ENCODE peak calls at places on chromosomes 16 and 17, in eight cellular contexts. One of them, this sample, is unnamed. For H3K4me1 and H3K9me3, the result is how much of the 10 kb centered on the place peaks cover.

GRCh38 chr17:13888043-13888442 is 181.3 kb upstream of the COX10 start:
- DNase-seq in IMR-90: peak
- DNase-seq in vagina: no peak
- DNase-seq in heart left ventricle: peak
- DNase-seq in fibroblast of lung: peak
- DNase-seq in upper lobe of left lung: no peak
- DNase-seq in Caco-2: no peak
- DNase-seq in HCT116: no peak
- DNase-seq in this sample: peak

GRCh38 chr16:47034455-47034854 is 61.0 kb upstream of the DNAJA2 start:
- DNase-seq in IMR-90: no peak
- DNase-seq in vagina: no peak
- DNase-seq in heart left ventricle: no peak
- DNase-seq in fibroblast of lung: no peak
- DNase-seq in upper lobe of left lung: no peak
- DNase-seq in Caco-2: no peak
- DNase-seq in HCT116: no peak
- DNase-seq in this sample: no peak

GRCh38 chr17:38402897-38403296 is 25.4 kb upstream of the ARHGAP23 start:
- DNase-seq in IMR-90: no peak
- DNase-seq in vagina: no peak
- DNase-seq in heart left ventricle: no peak
- DNase-seq in fibroblast of lung: no peak
- DNase-seq in upper lobe of left lung: no peak
- DNase-seq in Caco-2: no peak
- DNase-seq in HCT116: no peak
- DNase-seq in this sample: no peak

GRCh38 chr17:45298546-45299285 is 18.1 kb downstream of the MAP3K14 start:
- DNase-seq in IMR-90: no peak
- DNase-seq in vagina: no peak
- DNase-seq in heart left ventricle: no peak
- DNase-seq in fibroblast of lung: no peak
- DNase-seq in upper lobe of left lung: no peak
- DNase-seq in Caco-2: no peak
- DNase-seq in HCT116: no peak
- DNase-seq in this sample: no peak

GRCh38 chr16:71817690-71818089 is 9.1 kb upstream of the AP1G1 start:
- DNase-seq in IMR-90: peak
- DNase-seq in vagina: no peak
- DNase-seq in heart left ventricle: no peak
- DNase-seq in fibroblast of lung: no peak
- DNase-seq in upper lobe of left lung: no peak
- DNase-seq in Caco-2: no peak
- DNase-seq in HCT116: no peak
- DNase-seq in this sample: no peak

GRCh38 chr16:27792486-27793275 is 242.7 kb downstream of the KATNIP start:
- DNase-seq in IMR-90: no peak
- DNase-seq in vagina: no peak
- DNase-seq in heart left ventricle: no peak
- DNase-seq in fibroblast of lung: peak
- DNase-seq in upper lobe of left lung: no peak
- DNase-seq in Caco-2: no peak
- DNase-seq in HCT116: no peak
- DNase-seq in this sample: no peak

GRCh38 chr17:77737442-77738265 is 220.8 kb upstream of the TNRC6C start:
- DNase-seq in IMR-90: no peak
- DNase-seq in vagina: peak
- DNase-seq in heart left ventricle: peak
- DNase-seq in fibroblast of lung: no peak
- DNase-seq in upper lobe of left lung: peak
- DNase-seq in Caco-2: no peak
- DNase-seq in HCT116: no peak
- DNase-seq in this sample: peak

GRCh38 chr17:34487616-34488015 is 91.8 kb upstream of the TMEM132E start:
- DNase-seq in IMR-90: no peak
- DNase-seq in vagina: no peak
- DNase-seq in heart left ventricle: no peak
- DNase-seq in fibroblast of lung: no peak
- DNase-seq in upper lobe of left lung: no peak
- DNase-seq in Caco-2: no peak
- DNase-seq in HCT116: no peak
- DNase-seq in this sample: no peak

GRCh38 chr17:68297168-68297567 is 5.9 kb downstream of the ARSG start:
- DNase-seq in IMR-90: no peak
- DNase-seq in vagina: no peak
- DNase-seq in heart left ventricle: no peak
- DNase-seq in fibroblast of lung: no peak
- DNase-seq in upper lobe of left lung: no peak
- DNase-seq in Caco-2: no peak
- DNase-seq in HCT116: no peak
- DNase-seq in this sample: no peak

GRCh38 chr16:50302472-50303005 is 36.2 kb downstream of the ADCY7 start:
- DNase-seq in IMR-90: no peak
- DNase-seq in vagina: no peak
- DNase-seq in heart left ventricle: no peak
- DNase-seq in fibroblast of lung: no peak
- DNase-seq in upper lobe of left lung: peak
- DNase-seq in Caco-2: no peak
- DNase-seq in HCT116: no peak
- DNase-seq in this sample: peak

GRCh38 chr16:84475643-84476240 is 28.7 kb downstream of the MEAK7 start:
- DNase-seq in IMR-90: peak
- DNase-seq in vagina: no peak
- DNase-seq in heart left ventricle: no peak
- DNase-seq in fibroblast of lung: no peak
- DNase-seq in upper lobe of left lung: peak
- DNase-seq in Caco-2: peak
- DNase-seq in HCT116: no peak
- DNase-seq in this sample: no peak

GRCh38 chr17:73389411-73389810 is 77.6 kb upstream of the CDC42EP4 start:
- DNase-seq in IMR-90: no peak
- DNase-seq in vagina: no peak
- DNase-seq in heart left ventricle: no peak
- DNase-seq in fibroblast of lung: no peak
- DNase-seq in upper lobe of left lung: no peak
- DNase-seq in Caco-2: no peak
- DNase-seq in HCT116: no peak
- DNase-seq in this sample: no peak

GRCh38 chr17:69651921-69652320 is 237.4 kb downstream of the MAP2K6 start:
- DNase-seq in IMR-90: no peak
- DNase-seq in vagina: no peak
- DNase-seq in heart left ventricle: no peak
- DNase-seq in fibroblast of lung: peak
- DNase-seq in upper lobe of left lung: no peak
- DNase-seq in Caco-2: no peak
- DNase-seq in HCT116: no peak
- DNase-seq in this sample: no peak

GRCh38 chr16:26700250-26700649 is 366.5 kb upstream of the C16orf82 start:
- DNase-seq in IMR-90: no peak
- DNase-seq in vagina: no peak
- DNase-seq in heart left ventricle: no peak
- DNase-seq in fibroblast of lung: no peak
- DNase-seq in upper lobe of left lung: no peak
- DNase-seq in Caco-2: no peak
- DNase-seq in HCT116: no peak
- DNase-seq in this sample: no peak
- H3K4me1 ChIP-seq in IMR-90: under half
- H3K4me1 ChIP-seq in vagina: under half
- H3K4me1 ChIP-seq in heart left ventricle: under half
- H3K4me1 ChIP-seq in fibroblast of lung: under half
- H3K4me1 ChIP-seq in upper lobe of left lung: under half
- H3K4me1 ChIP-seq in Caco-2: under half
- H3K4me1 ChIP-seq in HCT116: under half
- H3K4me1 ChIP-seq in this sample: under half

DNA sequence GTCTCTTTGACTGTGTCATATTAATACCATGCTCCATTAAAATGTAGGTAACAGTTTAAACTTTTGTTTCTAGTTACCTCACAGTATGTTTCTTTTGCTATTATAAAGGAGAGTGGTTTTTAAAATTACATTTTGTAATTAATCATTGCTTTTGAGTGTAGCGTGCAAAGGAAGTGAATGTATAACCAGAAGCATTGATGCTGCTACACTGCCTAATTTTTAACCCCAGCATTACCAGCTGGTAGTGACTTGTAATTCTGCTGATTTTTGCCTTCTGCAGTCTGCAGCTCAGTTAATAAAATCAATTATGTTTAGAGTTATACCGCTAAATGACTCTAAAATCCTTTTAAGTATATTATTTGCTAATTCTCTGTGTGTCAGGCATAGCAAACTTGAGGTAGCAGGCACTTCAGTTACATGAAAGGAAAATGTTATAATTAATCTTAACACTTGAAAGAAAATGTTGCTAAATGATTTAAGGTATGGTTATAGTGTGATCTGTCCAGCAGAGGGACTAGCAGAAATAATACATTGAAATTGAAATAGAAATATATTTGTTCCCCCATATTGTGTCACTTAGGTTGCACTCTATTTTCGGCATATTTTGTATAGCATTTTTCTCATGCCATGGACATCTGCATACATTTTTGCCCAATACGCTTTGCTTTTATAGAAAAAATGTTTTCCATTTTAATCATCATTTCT is 388.5 kb downstream of the CNTNAP4 start:
- DNase-seq in IMR-90: no peak
- DNase-seq in vagina: no peak
- DNase-seq in heart left ventricle: no peak
- DNase-seq in fibroblast of lung: no peak
- DNase-seq in upper lobe of left lung: no peak
- DNase-seq in Caco-2: no peak
- DNase-seq in HCT116: no peak
- DNase-seq in this sample: no peak
- TF ChIP-seq CTCF in IMR-90: no peak
- TF ChIP-seq CTCF in vagina: no peak
- TF ChIP-seq CTCF in heart left ventricle: no peak
- TF ChIP-seq CTCF in fibroblast of lung: peak
- TF ChIP-seq CTCF in upper lobe of left lung: no peak
- TF ChIP-seq CTCF in Caco-2: no peak
- TF ChIP-seq CTCF in HCT116: no peak
- TF ChIP-seq CTCF in this sample: no peak

DNA sequence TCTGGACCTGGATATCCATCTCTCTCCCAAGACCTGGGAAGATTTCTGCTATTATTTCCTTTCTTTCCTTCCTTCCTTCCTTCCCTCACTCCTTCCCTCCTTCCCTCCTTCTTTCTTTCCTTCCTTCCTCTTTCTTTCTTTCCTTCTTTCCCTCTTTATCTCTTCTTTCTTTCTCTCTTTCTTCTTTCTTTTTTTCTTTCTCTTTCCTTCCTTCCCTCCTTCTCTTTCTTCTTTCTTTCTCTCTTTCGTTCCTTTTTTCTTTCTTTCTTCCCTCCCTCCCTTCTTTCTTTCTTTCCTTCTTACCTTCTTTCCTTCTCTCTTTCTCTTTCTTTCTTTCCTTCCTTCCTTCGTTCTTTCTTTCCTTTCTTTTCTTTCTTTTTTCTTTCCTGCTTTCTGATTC is 37.8 kb upstream of the N4BP1 start:
- DNase-seq in IMR-90: no peak
- DNase-seq in vagina: no peak
- DNase-seq in heart left ventricle: no peak
- DNase-seq in fibroblast of lung: no peak
- DNase-seq in upper lobe of left lung: no peak
- DNase-seq in Caco-2: no peak
- DNase-seq in HCT116: no peak
- DNase-seq in this sample: no peak
- H3K9me3 ChIP-seq in IMR-90: under half
- H3K9me3 ChIP-seq in vagina: under half
- H3K9me3 ChIP-seq in heart left ventricle: half or more
- H3K9me3 ChIP-seq in fibroblast of lung: under half
- H3K9me3 ChIP-seq in upper lobe of left lung: under half
- H3K9me3 ChIP-seq in Caco-2: under half
- H3K9me3 ChIP-seq in HCT116: under half
- H3K9me3 ChIP-seq in this sample: half or more

GRCh38 chr16:85522842-85523601 is 90.1 kb upstream of the GSE1 start:
- DNase-seq in IMR-90: peak
- DNase-seq in vagina: no peak
- DNase-seq in heart left ventricle: peak
- DNase-seq in fibroblast of lung: peak
- DNase-seq in upper lobe of left lung: peak
- DNase-seq in Caco-2: no peak
- DNase-seq in HCT116: no peak
- DNase-seq in this sample: peak

GRCh38 chr16:85523602-85524364 is 89.3 kb upstream of the GSE1 start:
- DNase-seq in IMR-90: peak
- DNase-seq in vagina: no peak
- DNase-seq in heart left ventricle: peak
- DNase-seq in fibroblast of lung: peak
- DNase-seq in upper lobe of left lung: peak
- DNase-seq in Caco-2: peak
- DNase-seq in HCT116: no peak
- DNase-seq in this sample: no peak

GRCh38 chr16:85521737-85522042 is 91.4 kb upstream of the GSE1 start:
- DNase-seq in IMR-90: no peak
- DNase-seq in vagina: no peak
- DNase-seq in heart left ventricle: no peak
- DNase-seq in fibroblast of lung: no peak
- DNase-seq in upper lobe of left lung: no peak
- DNase-seq in Caco-2: no peak
- DNase-seq in HCT116: no peak
- DNase-seq in this sample: no peak

GRCh38 chr16:85520853-85521736 is 92.0 kb upstream of the GSE1 start:
- DNase-seq in IMR-90: no peak
- DNase-seq in vagina: no peak
- DNase-seq in heart left ventricle: no peak
- DNase-seq in fibroblast of lung: no peak
- DNase-seq in upper lobe of left lung: peak
- DNase-seq in Caco-2: peak
- DNase-seq in HCT116: peak
- DNase-seq in this sample: no peak

DNA sequence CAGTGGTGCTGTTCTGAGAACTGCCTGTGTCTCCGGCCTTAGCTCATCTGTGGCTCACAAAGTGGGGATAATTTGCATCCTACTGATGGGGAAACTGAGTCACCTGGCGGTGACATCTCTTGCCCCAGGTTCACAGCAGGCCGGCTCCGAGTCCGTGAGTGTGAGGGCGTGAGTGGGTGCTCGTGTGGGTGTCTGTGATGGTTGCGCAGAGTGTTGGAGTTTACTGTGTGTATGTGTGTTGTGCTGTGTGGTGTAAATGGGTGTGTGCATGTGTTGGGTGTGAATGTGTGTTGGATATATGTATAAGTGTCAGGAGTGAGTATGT is 90.6 kb upstream of the GSE1 start:
- DNase-seq in IMR-90: no peak
- DNase-seq in vagina: no peak
- DNase-seq in heart left ventricle: no peak
- DNase-seq in fibroblast of lung: no peak
- DNase-seq in upper lobe of left lung: no peak
- DNase-seq in Caco-2: no peak
- DNase-seq in HCT116: no peak
- DNase-seq in this sample: no peak
- H3K4me1 ChIP-seq in IMR-90: under half
- H3K4me1 ChIP-seq in vagina: half or more
- H3K4me1 ChIP-seq in heart left ventricle: under half
- H3K4me1 ChIP-seq in fibroblast of lung: under half
- H3K4me1 ChIP-seq in upper lobe of left lung: half or more
- H3K4me1 ChIP-seq in Caco-2: half or more
- H3K4me1 ChIP-seq in HCT116: under half
- H3K4me1 ChIP-seq in this sample: under half